ENCODE peak calls at places on chromosome 5, in four cellular contexts. R is foreskin fibroblast, K is heart left ventricle, F is GM12865. O is an unnamed sample.

GRCh38 chr5:1174122-1174936 is 27.1 kb upstream of the SLC6A19 start:
- DNase-seq in R (peak; percentile 84), K (peak; percentile 53), F (peak; percentile 26), O (peak; percentile 25)

GRCh38 chr5:126808619-126809018 is 31.7 kb downstream of the LMNB1 start:
- DNase-seq in R (peak; percentile 56), K (no peak), F (peak; percentile 51), O (no peak)

GRCh38 chr5:162607879-162608278 is 540.3 kb downstream of the GABRG2 start:
- DNase-seq in R (no peak), K (no peak), F (no peak), O (no peak)

GRCh38 chr5:54309751-54310432 is 481 bp downstream of the ARL15 start:
- DNase-seq in R (peak; percentile 61), K (peak; percentile 43), F (peak; percentile 37), O (no peak)

GRCh38 chr5:177405805-177406204 is 3.6 kb downstream of the F12 start:
- DNase-seq in R (no peak), K (no peak), F (peak; percentile 39), O (no peak)

GRCh38 chr5:168713051-168713450 is 133.9 kb upstream of the PANK3 start:
- DNase-seq in R (no peak), K (no peak), F (no peak), O (no peak)

GRCh38 chr5:132086277-132086794 is 12.7 kb downstream of the CSF2 start:
- DNase-seq in R (peak; percentile 95), K (peak; percentile 85), F (no peak), O (peak; percentile 66)

GRCh38 chr5:16673241-16673998 is 56.6 kb upstream of the RETREG1 start:
- DNase-seq in R (no peak), K (no peak), F (no peak), O (no peak)

GRCh38 chr5:96595300-96596090 is 66.7 kb upstream of the CAST start:
- DNase-seq in R (peak; percentile 10), K (no peak), F (peak; percentile 48), O (no peak)

GRCh38 chr5:172102913-172103629 is 85.0 kb downstream of the STK10 start:
- DNase-seq in R (peak; percentile 97), K (peak; percentile 41), F (no peak), O (peak; percentile 88)

GRCh38 chr5:176739461-176740051 is 70.8 kb upstream of the UNC5A start:
- DNase-seq in R (no peak), K (no peak), F (no peak), O (no peak)

GRCh38 chr5:159773062-159773924 is 143.0 kb upstream of the ADRA1B start:
- DNase-seq in R (peak; percentile 94), K (peak; percentile 76), F (peak; percentile 58), O (peak; percentile 39)

GRCh38 chr5:4868140-4868735 is 271.9 kb upstream of the ADAMTS16 start:
- DNase-seq in R (peak; percentile 28), K (peak; percentile 33), F (peak; percentile 48), O (no peak)

GRCh38 chr5:98934581-98934980 is 5.8 kb upstream of the CHD1 start:
- DNase-seq in R (peak; percentile 32), K (no peak), F (no peak), O (no peak)

GRCh38 chr5:30355675-30356074 is 837.8 kb upstream of the CDH6 start:
- DNase-seq in R (no peak), K (no peak), F (no peak), O (no peak)

GRCh38 chr5:41279040-41279439 is 65.7 kb upstream of the C6 start:
- DNase-seq in R (no peak), K (no peak), F (no peak), O (no peak)

DNA sequence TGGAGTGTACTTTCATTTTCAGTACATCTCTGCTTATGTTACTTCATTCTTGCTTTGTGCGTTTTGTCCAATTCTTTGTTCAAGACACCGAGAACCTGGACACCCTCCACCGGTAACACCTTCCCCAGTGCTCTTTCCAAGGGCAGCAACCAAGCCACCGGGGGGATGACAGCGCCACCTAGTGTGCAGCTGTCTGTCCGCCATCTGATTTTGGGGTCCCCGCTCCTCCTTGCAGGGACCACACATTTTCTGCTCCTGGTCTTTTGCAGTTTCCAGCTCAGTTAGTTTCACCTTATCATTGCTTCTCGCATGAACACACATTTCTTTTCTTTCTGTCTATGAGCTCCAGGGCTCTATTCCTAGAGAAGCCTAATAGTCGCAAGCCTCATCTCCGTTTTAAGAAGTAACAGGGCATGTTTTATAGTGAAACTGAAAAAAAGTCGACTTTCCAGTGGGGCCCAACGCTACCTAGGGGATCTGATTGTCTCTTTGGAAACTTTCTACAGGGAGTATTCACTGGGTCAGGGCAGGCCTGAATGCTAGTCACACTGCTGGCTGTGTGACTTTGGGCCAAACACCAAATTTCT is 152.1 kb downstream of the FSTL4 start:
- DNase-seq in R (peak; percentile 5), K (no peak), F (peak; percentile 49), O (no peak)
- TF ChIP-seq CTCF in R (peak; percentile 37), K (peak; percentile 23), F (peak; percentile 70), O (peak; percentile 57)

GRCh38 chr5:36599986-36600779 is 6.2 kb upstream of the SLC1A3 start:
- DNase-seq in R (peak; percentile 82), K (no peak), F (no peak), O (no peak)

GRCh38 chr5:36605241-36605640 is 1.2 kb upstream of the SLC1A3 start:
- DNase-seq in R (peak; percentile 35), K (no peak), F (no peak), O (no peak)

GRCh38 chr5:36606052-36606436 is 362 bp upstream of the SLC1A3 start:
- DNase-seq in R (no peak), K (no peak), F (no peak), O (no peak)

GRCh38 chr5:36600847-36601527 is 5.4 kb upstream of the SLC1A3 start:
- DNase-seq in R (no peak), K (no peak), F (no peak), O (no peak)

GRCh38 chr5:36602711-36603321 is 3.6 kb upstream of the SLC1A3 start:
- DNase-seq in R (peak; percentile 11), K (no peak), F (peak; percentile 48), O (no peak)
- TF ChIP-seq CTCF in R (no peak), K (no peak), F (peak; percentile 30), O (peak; percentile 8)

DNA sequence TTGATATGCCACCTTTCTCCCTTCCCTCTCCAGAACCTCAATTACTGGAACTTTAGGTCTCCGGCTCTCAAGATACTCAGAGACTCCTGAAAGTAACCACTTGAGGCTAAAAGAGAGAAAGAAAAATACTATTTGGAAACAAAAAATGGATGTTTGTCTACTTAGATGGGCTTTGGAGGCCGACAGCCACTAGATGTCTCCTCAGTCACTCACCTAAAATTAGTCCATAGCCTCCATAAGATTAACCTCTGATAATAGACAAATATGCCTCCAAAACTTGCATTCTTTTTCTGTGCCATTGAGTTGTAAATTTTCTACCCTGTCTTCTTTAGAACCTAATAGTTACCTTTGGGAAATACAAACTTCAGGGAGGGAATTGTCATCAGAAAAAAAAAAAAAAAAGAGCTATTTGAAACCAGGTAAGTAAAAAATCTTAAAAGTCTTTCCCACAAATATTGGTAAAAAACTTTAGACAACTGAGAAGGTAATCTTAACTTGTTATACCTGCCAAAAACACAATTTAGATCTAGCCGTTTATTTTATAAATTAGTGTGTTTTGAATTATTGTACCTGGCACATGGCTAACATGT is 11.2 kb upstream of the PCDH1 start:
- DNase-seq in R (peak; percentile 58), K (no peak), F (peak; percentile 18), O (no peak)
- TF ChIP-seq CTCF in R (peak; percentile 45), K (no peak), F (peak; percentile 43), O (peak; percentile 61)

DNA sequence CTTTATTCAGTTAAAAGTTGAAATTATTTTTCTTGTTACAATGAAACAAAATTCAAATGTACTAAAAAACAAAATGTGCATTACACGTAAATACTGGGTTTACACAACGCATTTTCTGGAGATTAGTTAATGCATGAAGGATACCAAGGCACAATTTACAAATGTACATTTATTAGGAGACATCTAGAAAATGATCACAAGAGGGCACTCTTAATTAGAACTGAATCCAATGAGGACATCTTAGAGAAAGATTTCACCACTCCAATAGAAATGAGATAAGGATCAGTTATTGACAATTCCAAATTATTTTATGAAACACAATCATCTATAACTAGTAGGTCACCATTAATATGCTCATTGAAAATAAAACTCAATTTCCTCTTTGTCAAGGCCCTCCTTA is 36.6 kb upstream of the CDH12 start:
- DNase-seq in R (no peak), K (no peak), F (no peak), O (no peak)
- TF ChIP-seq CTCF in R (no peak), K (no peak), F (no peak), O (no peak)

DNA sequence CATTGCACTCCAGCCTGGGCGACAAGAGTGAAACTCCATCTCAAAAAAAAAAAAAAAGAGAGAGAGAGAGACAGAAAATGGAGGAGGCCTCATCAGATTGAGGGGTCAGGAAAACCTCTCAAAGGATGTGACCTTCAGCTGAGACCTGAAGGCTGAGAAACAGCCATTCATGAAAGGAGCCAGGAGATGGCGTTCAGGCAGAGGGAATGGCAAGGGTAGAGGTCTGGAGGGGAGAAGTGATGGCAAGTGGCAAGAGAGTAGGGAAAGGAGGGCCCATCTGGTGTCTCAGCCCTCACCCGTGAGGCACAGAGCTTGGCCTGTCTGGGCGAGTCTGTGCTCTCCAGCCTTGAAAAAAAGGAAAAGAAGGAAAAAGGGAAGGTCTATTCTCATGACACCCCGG is 17.0 kb downstream of the CAMK2A start:
- DNase-seq in R (peak; percentile 75), K (no peak), F (peak; percentile 40), O (no peak)
- TF ChIP-seq CTCF in R (peak; percentile 66), K (no peak), F (peak; percentile 35), O (peak; percentile 60)

DNA sequence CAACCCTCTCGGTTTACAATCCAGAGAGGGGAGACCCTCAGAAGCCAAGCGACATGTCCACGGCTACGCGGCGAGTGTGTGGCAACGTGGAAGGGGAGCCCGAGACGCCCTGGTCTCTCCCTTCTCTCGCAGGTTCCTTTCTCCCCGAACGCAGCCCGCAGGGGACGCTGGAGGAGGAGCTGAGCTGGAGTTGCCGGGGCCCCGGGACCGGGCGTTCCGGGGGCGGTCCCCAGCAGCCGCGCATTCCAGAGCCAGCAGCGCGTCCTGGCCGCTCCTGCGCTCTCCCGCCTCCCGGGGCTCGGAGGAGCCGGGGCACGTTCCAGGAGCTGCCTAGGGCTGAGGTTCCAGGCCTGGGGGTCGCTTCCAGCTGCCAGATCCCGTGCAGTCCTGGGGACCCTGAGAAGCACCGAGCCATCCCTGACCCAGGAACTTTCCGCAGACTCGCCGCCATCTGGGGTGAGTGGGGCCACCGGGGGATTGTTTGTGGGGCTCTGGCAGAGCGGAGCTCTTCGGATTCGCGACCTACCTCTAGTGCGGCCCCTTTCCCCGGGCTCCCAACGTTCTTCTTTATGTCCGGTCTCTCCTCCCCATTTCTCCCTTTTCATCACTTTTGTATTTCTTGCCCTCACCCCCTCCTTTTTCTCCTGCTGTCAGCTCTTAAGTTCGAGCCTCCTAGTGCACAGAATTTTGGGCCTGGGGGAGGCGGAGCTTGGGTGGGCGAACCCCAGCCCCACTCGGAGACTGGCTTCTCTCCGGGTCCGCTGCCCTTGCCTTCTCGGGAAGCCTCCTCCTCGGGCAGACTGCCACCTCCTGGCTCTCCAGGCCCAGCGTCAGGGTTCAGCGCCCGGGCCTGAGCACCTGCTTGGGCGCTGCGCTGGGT is at the start of gene SMIM3:
- DNase-seq in R (peak; percentile 95), K (peak; percentile 88), F (peak; percentile 52), O (no peak)
- TF ChIP-seq CTCF in R (peak; percentile 35), K (no peak), F (peak; percentile 34), O (peak; percentile 43)

GRCh38 chr5:84453405-84453804 is 68.7 kb upstream of the EDIL3 start:
- DNase-seq in R (no peak), K (no peak), F (no peak), O (no peak)

GRCh38 chr5:84445049-84445685 is 60.5 kb upstream of the EDIL3 start:
- DNase-seq in R (no peak), K (no peak), F (no peak), O (no peak)

GRCh38 chr5:84450617-84451414 is 66.1 kb upstream of the EDIL3 start:
- DNase-seq in R (peak; percentile 7), K (no peak), F (no peak), O (no peak)
- TF ChIP-seq CTCF in R (peak; percentile 24), K (no peak), F (no peak), O (no peak)